ENCODE peak calls at places on chromosomes 12 and 14, in five cellular contexts. One of them, this sample, is unnamed.

GRCh38 chr12:92034858-92035401 is 110.7 kb downstream of the BTG1 start:
- DNase-seq in hepatocyte: peak; percentile 33
- DNase-seq in GM23248: peak; percentile 58
- DNase-seq in HAP-1: peak; percentile 59
- DNase-seq in ovary: peak; percentile 48
- DNase-seq in this sample: peak; percentile 43

GRCh38 chr12:122031342-122032216 is 9.9 kb downstream of the BCL7A start:
- DNase-seq in HAP-1: peak; percentile 80
- DNase-seq in ovary: peak; percentile 50
- DNase-seq in hepatocyte: peak; percentile 34
- DNase-seq in GM23248: peak; percentile 58
- DNase-seq in this sample: peak; percentile 48

GRCh38 chr12:20830456-20830855 is 20.0 kb downstream of the SLCO1B3 start:
- DNase-seq in ovary: no peak
- DNase-seq in HAP-1: no peak
- DNase-seq in hepatocyte: no peak
- DNase-seq in GM23248: no peak
- DNase-seq in this sample: no peak

GRCh38 chr12:23950011-23950774 is 723 bp upstream of the SOX5 start:
- DNase-seq in HAP-1: peak; percentile 50
- DNase-seq in GM23248: peak; percentile 1
- DNase-seq in ovary: peak; percentile 13
- DNase-seq in hepatocyte: peak; percentile 10
- DNase-seq in this sample: no peak

GRCh38 chr14:92877757-92878431 is 45.1 kb upstream of the CHGA start:
- DNase-seq in hepatocyte: peak; percentile 31
- DNase-seq in HAP-1: no peak
- DNase-seq in ovary: peak; percentile 49
- DNase-seq in GM23248: no peak
- DNase-seq in this sample: peak; percentile 70

GRCh38 chr12:94025730-94026129 is 122.6 kb upstream of the PLXNC1 start:
- DNase-seq in GM23248: peak; percentile 9
- DNase-seq in ovary: no peak
- DNase-seq in hepatocyte: no peak
- DNase-seq in HAP-1: no peak
- DNase-seq in this sample: no peak

GRCh38 chr12:48910196-48910595 is 15.1 kb downstream of the FKBP11 start:
- DNase-seq in HAP-1: no peak
- DNase-seq in hepatocyte: no peak
- DNase-seq in GM23248: no peak
- DNase-seq in ovary: no peak
- DNase-seq in this sample: no peak

GRCh38 chr12:93572712-93573551 is 457 bp downstream of the SOCS2 start:
- DNase-seq in GM23248: peak; percentile 76
- DNase-seq in hepatocyte: peak; percentile 55
- DNase-seq in ovary: peak; percentile 46
- DNase-seq in HAP-1: peak; percentile 60
- DNase-seq in this sample: peak; percentile 32

GRCh38 chr12:96233941-96234461 is 39.8 kb downstream of the ELK3 start:
- DNase-seq in HAP-1: peak; percentile 27
- DNase-seq in ovary: peak; percentile 89
- DNase-seq in GM23248: peak; percentile 99
- DNase-seq in hepatocyte: peak; percentile 35
- DNase-seq in this sample: peak; percentile 92

GRCh38 chr12:71587012-71587411 is 76.6 kb downstream of the ZFC3H1 start:
- DNase-seq in HAP-1: no peak
- DNase-seq in ovary: no peak
- DNase-seq in GM23248: no peak
- DNase-seq in hepatocyte: no peak
- DNase-seq in this sample: no peak

GRCh38 chr14:91350483-91350812 is 67.2 kb downstream of the CCDC88C start:
- DNase-seq in GM23248: no peak
- DNase-seq in ovary: no peak
- DNase-seq in HAP-1: no peak
- DNase-seq in hepatocyte: no peak
- DNase-seq in this sample: no peak

GRCh38 chr12:54370218-54370730 is 6.0 kb upstream of the GPR84 start:
- DNase-seq in GM23248: peak; percentile 92
- DNase-seq in HAP-1: no peak
- DNase-seq in ovary: peak; percentile 90
- DNase-seq in hepatocyte: peak; percentile 90
- DNase-seq in this sample: peak; percentile 72

GRCh38 chr14:67360469-67361206 is 510 bp downstream of the EIF2S1 start:
- DNase-seq in ovary: no peak
- DNase-seq in GM23248: no peak
- DNase-seq in HAP-1: no peak
- DNase-seq in hepatocyte: no peak
- DNase-seq in this sample: no peak

GRCh38 chr14:65879218-65880009 is 466.9 kb downstream of the FUT8 start:
- DNase-seq in hepatocyte: no peak
- DNase-seq in GM23248: peak; percentile 95
- DNase-seq in HAP-1: no peak
- DNase-seq in ovary: no peak
- DNase-seq in this sample: no peak

GRCh38 chr12:82474798-82475184 is 116.5 kb downstream of the METTL25 start:
- DNase-seq in HAP-1: no peak
- DNase-seq in hepatocyte: no peak
- DNase-seq in GM23248: peak; percentile 20
- DNase-seq in ovary: no peak
- DNase-seq in this sample: no peak

GRCh38 chr12:16150290-16150689 is 127.2 kb downstream of the SLC15A5 start:
- DNase-seq in ovary: no peak
- DNase-seq in HAP-1: no peak
- DNase-seq in hepatocyte: no peak
- DNase-seq in GM23248: no peak
- DNase-seq in this sample: no peak

GRCh38 chr12:89472508-89472907 is 52.1 kb downstream of the GALNT4 start:
- DNase-seq in ovary: no peak
- DNase-seq in hepatocyte: no peak
- DNase-seq in GM23248: peak; percentile 87
- DNase-seq in HAP-1: no peak
- DNase-seq in this sample: no peak

GRCh38 chr12:92899388-92900001 is 29.6 kb downstream of the EEA1 start:
- DNase-seq in GM23248: peak; percentile 98
- DNase-seq in hepatocyte: peak; percentile 71
- DNase-seq in HAP-1: no peak
- DNase-seq in ovary: peak; percentile 62
- DNase-seq in this sample: peak; percentile 71

GRCh38 chr14:93006484-93007128 is 83.7 kb downstream of the CHGA start:
- DNase-seq in GM23248: no peak
- DNase-seq in hepatocyte: no peak
- DNase-seq in ovary: no peak
- DNase-seq in HAP-1: no peak
- DNase-seq in this sample: no peak

GRCh38 chr14:31950760-31951637 is 126.1 kb upstream of the ARHGAP5 start:
- DNase-seq in GM23248: peak; percentile 86
- DNase-seq in HAP-1: peak; percentile 87
- DNase-seq in hepatocyte: peak; percentile 82
- DNase-seq in ovary: peak; percentile 67
- DNase-seq in this sample: peak; percentile 61

GRCh38 chr12:118299791-118300460 is 72.8 kb downstream of the TAOK3 start:
- DNase-seq in hepatocyte: no peak
- DNase-seq in HAP-1: no peak
- DNase-seq in GM23248: no peak
- DNase-seq in ovary: no peak
- DNase-seq in this sample: no peak

GRCh38 chr14:36506732-36507614 is 13.1 kb downstream of the NKX2-1 start:
- DNase-seq in GM23248: no peak
- DNase-seq in ovary: no peak
- DNase-seq in HAP-1: no peak
- DNase-seq in hepatocyte: no peak
- DNase-seq in this sample: no peak

GRCh38 chr14:55354500-55354899 is 57.1 kb downstream of the ATG14 start:
- DNase-seq in hepatocyte: peak; percentile 76
- DNase-seq in HAP-1: peak; percentile 54
- DNase-seq in GM23248: peak; percentile 57
- DNase-seq in ovary: peak; percentile 35
- DNase-seq in this sample: peak; percentile 20

GRCh38 chr12:57842342-57843294 is 3.9 kb downstream of the CTDSP2 start:
- DNase-seq in hepatocyte: peak; percentile 61
- DNase-seq in GM23248: peak; percentile 66
- DNase-seq in ovary: no peak
- DNase-seq in HAP-1: peak; percentile 55
- DNase-seq in this sample: no peak

GRCh38 chr12:130715996-130716917 is at the start of gene RIMBP2:
- DNase-seq in HAP-1: peak; percentile 40
- DNase-seq in hepatocyte: peak; percentile 84
- DNase-seq in GM23248: peak; percentile 39
- DNase-seq in ovary: peak; percentile 33
- DNase-seq in this sample: no peak

GRCh38 chr12:110289021-110289710 is 8.1 kb downstream of the ATP2A2 start:
- DNase-seq in GM23248: no peak
- DNase-seq in ovary: no peak
- DNase-seq in hepatocyte: no peak
- DNase-seq in HAP-1: no peak
- DNase-seq in this sample: no peak

GRCh38 chr12:121237415-121237814 is 27.5 kb downstream of the P2RX4 start:
- DNase-seq in HAP-1: no peak
- DNase-seq in hepatocyte: no peak
- DNase-seq in ovary: no peak
- DNase-seq in GM23248: no peak
- DNase-seq in this sample: no peak

DNA sequence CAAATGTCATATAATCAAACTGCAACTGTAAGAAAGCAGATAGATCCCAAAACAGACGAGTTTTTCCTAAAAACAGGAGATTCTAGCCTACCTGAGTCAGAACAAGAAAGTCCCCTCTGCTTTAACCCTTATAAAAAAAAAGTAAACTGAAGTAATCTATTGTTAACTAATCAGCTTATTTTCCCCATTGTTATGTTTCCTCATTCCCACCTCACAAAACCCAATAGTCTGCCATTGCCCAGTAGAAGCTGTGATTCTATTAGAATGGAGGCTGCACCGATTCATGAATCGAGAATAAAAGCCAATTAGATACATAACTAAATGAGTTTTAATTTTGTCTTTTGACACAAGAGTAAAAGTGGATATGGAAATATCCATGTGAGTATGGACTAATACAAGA is 115.4 kb downstream of the MED13L start:
- DNase-seq in HAP-1: peak; percentile 29
- DNase-seq in GM23248: no peak
- DNase-seq in hepatocyte: no peak
- DNase-seq in ovary: no peak
- DNase-seq in this sample: no peak
- H3K4me1 ChIP-seq in HAP-1: peaks cover 63% of the 10 kb centered on the region
- H3K4me1 ChIP-seq in GM23248: peaks cover 70% of the 10 kb centered on the region
- H3K4me1 ChIP-seq in hepatocyte: peaks cover 46% of the 10 kb centered on the region
- H3K4me1 ChIP-seq in ovary: peaks cover 2% of the 10 kb centered on the region
- H3K4me1 ChIP-seq in this sample: peaks cover 86% of the 10 kb centered on the region

DNA sequence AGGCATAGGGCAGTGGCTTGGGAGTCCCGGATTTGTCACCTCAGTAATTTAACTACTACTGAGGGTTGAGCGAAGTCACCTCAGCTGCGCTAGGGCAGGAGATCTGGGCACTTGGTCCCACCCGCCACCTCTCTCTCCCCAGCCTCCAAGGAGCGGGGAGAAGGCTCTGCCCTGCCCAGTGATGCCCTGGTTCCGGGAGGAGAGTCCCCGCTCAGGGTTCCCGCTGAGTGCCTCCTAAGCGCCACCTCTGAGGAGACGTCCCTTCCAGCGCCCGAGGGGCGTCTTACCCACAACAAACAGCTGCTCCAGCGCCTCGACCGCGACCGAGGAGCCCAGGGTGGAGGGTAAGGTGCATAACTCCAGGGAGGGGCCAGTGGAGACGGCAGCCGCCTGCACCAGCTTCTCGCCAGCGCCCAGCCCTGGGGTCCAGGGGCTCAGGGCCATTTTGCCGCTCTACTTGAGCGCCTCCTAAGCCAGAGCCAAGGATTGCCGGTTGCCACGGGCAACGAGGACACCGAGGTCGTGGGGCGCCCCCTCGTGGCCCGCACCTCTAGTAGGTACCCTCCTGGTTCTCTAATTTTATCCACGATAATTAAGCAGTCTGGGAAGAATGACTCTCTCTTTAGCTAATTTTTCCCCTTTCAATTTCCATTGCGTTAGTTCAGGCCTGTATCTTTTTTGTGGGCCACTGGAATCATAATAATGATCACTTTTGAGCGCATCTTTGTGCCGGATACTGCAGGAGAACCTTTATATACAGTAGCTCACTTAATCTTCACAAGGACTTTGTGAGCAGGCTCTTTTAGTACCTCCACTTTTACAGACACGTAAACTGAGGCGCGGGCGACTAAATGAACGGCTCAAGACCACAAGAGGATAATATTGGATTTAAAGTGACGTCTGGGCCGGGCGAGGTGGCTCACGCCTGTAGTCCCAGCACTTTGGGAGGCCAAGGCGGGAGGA is at the start of gene CCDC175:
- DNase-seq in GM23248: peak; percentile 92
- DNase-seq in hepatocyte: peak; percentile 96
- DNase-seq in ovary: peak; percentile 30
- DNase-seq in HAP-1: peak; percentile 94
- DNase-seq in this sample: peak; percentile 80
- H3K4me3 ChIP-seq in GM23248: peak within 1 kb of the TSS; percentile 69
- H3K4me3 ChIP-seq in hepatocyte: peak within 1 kb of the TSS; percentile 76
- H3K4me3 ChIP-seq in ovary: peak within 1 kb of the TSS; percentile 27
- H3K4me3 ChIP-seq in HAP-1: peak within 1 kb of the TSS; percentile 31
- H3K4me3 ChIP-seq in this sample: peak within 1 kb of the TSS; percentile 56

DNA sequence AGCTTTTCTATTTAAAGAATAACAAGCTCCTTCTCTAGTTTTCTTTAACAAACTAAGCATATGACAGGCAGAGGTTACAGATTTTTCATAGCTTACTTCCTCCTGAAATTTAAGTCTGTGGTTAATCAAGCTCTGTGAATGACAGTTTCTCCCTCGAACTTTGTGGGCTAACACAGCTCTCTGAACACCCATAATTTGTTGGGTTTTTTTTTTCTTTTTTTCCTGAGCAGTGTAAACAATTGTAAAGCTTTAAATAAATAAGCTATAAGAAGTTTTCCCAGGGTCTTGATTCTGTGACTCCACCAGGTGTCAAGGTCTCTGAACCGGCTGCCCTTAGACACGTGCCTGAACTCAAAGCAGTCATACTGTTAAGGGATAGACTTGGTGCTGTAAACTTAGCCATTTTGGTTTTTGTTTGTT is 128.1 kb upstream of the AMIGO2 start:
- DNase-seq in HAP-1: no peak
- DNase-seq in GM23248: no peak
- DNase-seq in ovary: no peak
- DNase-seq in hepatocyte: no peak
- DNase-seq in this sample: no peak
- H3K4me1 ChIP-seq in HAP-1: no peaks in the 10 kb centered on the region
- H3K4me1 ChIP-seq in GM23248: no peaks in the 10 kb centered on the region
- H3K4me1 ChIP-seq in ovary: no peaks in the 10 kb centered on the region
- H3K4me1 ChIP-seq in hepatocyte: peaks cover 10% of the 10 kb centered on the region
- H3K4me1 ChIP-seq in this sample: no peaks in the 10 kb centered on the region

GRCh38 chr14:21503376-21503775 is 7.8 kb downstream of the METTL3 start:
- DNase-seq in hepatocyte: no peak
- DNase-seq in ovary: no peak
- DNase-seq in HAP-1: no peak
- DNase-seq in GM23248: no peak
- DNase-seq in this sample: no peak

GRCh38 chr14:21509432-21510143 is 1.6 kb downstream of the METTL3 start:
- DNase-seq in HAP-1: no peak
- DNase-seq in ovary: no peak
- DNase-seq in GM23248: no peak
- DNase-seq in hepatocyte: no peak
- DNase-seq in this sample: no peak

GRCh38 chr14:21501568-21501967 is 9.6 kb downstream of the METTL3 start:
- DNase-seq in ovary: no peak
- DNase-seq in GM23248: no peak
- DNase-seq in hepatocyte: no peak
- DNase-seq in HAP-1: no peak
- DNase-seq in this sample: no peak

GRCh38 chr14:21506557-21506956 is 4.6 kb downstream of the METTL3 start:
- DNase-seq in hepatocyte: no peak
- DNase-seq in GM23248: no peak
- DNase-seq in ovary: no peak
- DNase-seq in HAP-1: no peak
- DNase-seq in this sample: no peak

GRCh38 chr14:21505009-21505553 is 6.1 kb downstream of the METTL3 start:
- DNase-seq in hepatocyte: no peak
- DNase-seq in GM23248: no peak
- DNase-seq in ovary: no peak
- DNase-seq in HAP-1: no peak
- DNase-seq in this sample: no peak
- H3K4me3 ChIP-seq in hepatocyte: no peak overlapping the region
- H3K4me3 ChIP-seq in GM23248: no peak overlapping the region
- H3K4me3 ChIP-seq in ovary: no peak overlapping the region
- H3K4me3 ChIP-seq in HAP-1: no peak overlapping the region
- H3K4me3 ChIP-seq in this sample: no peak overlapping the region